ENCODE peak calls at places on chromosomes 11 and 22, in five cellular contexts. L is body of pancreas; W is CD8-positive, alpha-beta T cell; I is cardiac muscle cell; E is brain microvascular endothelial cell. Z is an unnamed sample.
A peak's percentile ranks its signal among the peaks of the same experiment; 100 is the strongest.

GRCh38 chr11:74425100-74425499 is 26.9 kb upstream of the PGM2L1 start:
- DNase-seq in L (no peak), W (no peak), I (no peak), E (no peak), Z (no peak)

GRCh38 chr22:21449531-21450319 is 17.5 kb upstream of the TMEM191C start:
- DNase-seq in L (peak; percentile 7), W (no peak), I (no peak), E (no peak), Z (no peak)

GRCh38 chr11:116697639-116698038 is 75.1 kb downstream of the BUD13 start:
- DNase-seq in L (no peak), W (no peak), I (no peak), E (no peak), Z (peak; percentile 64)

GRCh38 chr11:85947431-85948272 is 92.5 kb downstream of the CCDC83 start:
- DNase-seq in L (no peak), W (no peak), I (no peak), E (peak; percentile 74), Z (no peak)

GRCh38 chr11:78231962-78232459 is 43.3 kb downstream of the USP35 start:
- DNase-seq in L (no peak), W (no peak), I (no peak), E (no peak), Z (peak; percentile 75)

GRCh38 chr11:12064136-12064953 is 46.0 kb upstream of the MICAL2 start:
- DNase-seq in L (no peak), W (no peak), I (no peak), E (no peak), Z (no peak)

GRCh38 chr11:58394195-58394594 is 12.5 kb downstream of the OR5B3 start:
- DNase-seq in L (no peak), W (no peak), I (no peak), E (peak; percentile 70), Z (no peak)

GRCh38 chr11:117426941-117427340 is 99.3 kb downstream of the CEP164 start:
- DNase-seq in L (no peak), W (no peak), I (no peak), E (no peak), Z (no peak)

GRCh38 chr11:12834166-12834565 is 159.9 kb downstream of the TEAD1 start:
- DNase-seq in L (no peak), W (no peak), I (no peak), E (no peak), Z (no peak)

GRCh38 chr11:113114452-113115027 is 153.3 kb downstream of the NCAM1 start:
- DNase-seq in L (peak; percentile 32), W (no peak), I (peak; percentile 76), E (peak; percentile 31), Z (no peak)

GRCh38 chr11:129728571-129728970 is 87.1 kb upstream of the TMEM45B start:
- DNase-seq in L (peak; percentile 13), W (no peak), I (no peak), E (no peak), Z (no peak)

GRCh38 chr22:36327922-36328551 is 59.7 kb downstream of the MYH9 start:
- DNase-seq in L (peak; percentile 66), W (peak; percentile 68), I (peak; percentile 79), E (no peak), Z (no peak)

GRCh38 chr22:45129703-45130524 is 33.8 kb upstream of the NUP50 start:
- DNase-seq in L (no peak), W (no peak), I (no peak), E (no peak), Z (no peak)

GRCh38 chr22:50712341-50713007 is 25.5 kb upstream of the ACR start:
- DNase-seq in L (no peak), W (no peak), I (no peak), E (no peak), Z (no peak)

GRCh38 chr11:57647368-57647767 is 2.3 kb downstream of the YPEL4 start:
- DNase-seq in L (no peak), W (no peak), I (peak; percentile 41), E (no peak), Z (no peak)

GRCh38 chr11:83330303-83330702 is 44.1 kb upstream of the CCDC90B start:
- DNase-seq in L (no peak), W (no peak), I (no peak), E (no peak), Z (no peak)

GRCh38 chr11:94706211-94706610 is 61.9 kb upstream of the AMOTL1 start:
- DNase-seq in L (peak; percentile 14), W (no peak), I (no peak), E (no peak), Z (no peak)

GRCh38 chr11:14593671-14594070 is 49.9 kb upstream of the PDE3B start:
- DNase-seq in L (no peak), W (no peak), I (no peak), E (no peak), Z (no peak)

GRCh38 chr11:5129457-5129877 is 8.7 kb downstream of the OR52A5 start:
- DNase-seq in L (no peak), W (no peak), I (no peak), E (peak; percentile 7), Z (no peak)

GRCh38 chr11:2751523-2752203 is 51.9 kb upstream of the KCNQ1OT1 start:
- DNase-seq in L (no peak), W (no peak), I (no peak), E (no peak), Z (no peak)

DNA sequence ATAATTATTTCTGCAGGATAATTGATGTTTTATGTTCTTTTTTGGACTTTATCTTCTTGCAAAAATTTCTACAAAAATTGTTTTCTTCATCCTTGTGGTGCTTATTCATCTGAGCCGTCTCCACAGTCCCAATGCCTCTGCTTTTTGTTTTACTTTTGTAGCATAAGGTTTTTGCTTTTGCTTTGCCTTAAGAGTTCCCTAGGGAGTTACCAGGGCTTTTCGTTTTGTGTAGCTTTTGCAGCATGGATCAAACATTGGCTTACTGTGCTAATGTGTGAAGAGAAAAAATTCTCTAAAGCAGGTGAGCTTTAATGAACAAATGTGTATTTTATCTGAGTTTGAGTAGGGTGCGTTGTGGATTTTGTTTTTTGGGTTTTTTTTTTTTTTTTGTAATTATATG is 11.8 kb downstream of the XBP1 start:
- DNase-seq in L (no peak), W (no peak), I (no peak), E (no peak), Z (no peak)
- H3K27ac ChIP-seq in L (no peak overlapping the region), W (no peak overlapping the region), I (no peak overlapping the region), E (no peak overlapping the region), Z (no peak overlapping the region)

DNA sequence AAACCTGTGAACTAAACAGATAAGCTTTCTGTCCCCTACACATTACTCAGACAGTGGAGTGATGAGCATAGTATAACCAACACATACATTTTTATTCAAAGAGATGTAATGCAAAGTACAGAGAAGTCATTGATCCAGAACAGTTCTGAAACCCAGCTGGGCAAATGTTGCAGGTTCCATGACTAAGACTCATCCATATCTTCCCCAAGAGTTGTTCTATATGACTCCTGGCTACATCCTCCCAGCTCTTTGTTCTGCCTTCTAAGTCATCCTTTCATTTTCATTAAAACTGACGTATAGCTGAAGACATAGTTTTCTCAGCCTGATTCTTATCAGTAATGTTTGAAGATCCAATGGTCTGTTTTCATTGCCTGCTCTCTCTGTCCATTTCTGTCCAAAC is 47.3 kb downstream of the PLAAT5 start:
- DNase-seq in L (no peak), W (no peak), I (no peak), E (no peak), Z (no peak)
- H3K27ac ChIP-seq in L (no peak overlapping the region), W (no peak overlapping the region), I (no peak overlapping the region), E (no peak overlapping the region), Z (no peak overlapping the region)

GRCh38 chr11:119473226-119473625 is 50.3 kb upstream of the THY1 start:
- DNase-seq in L (no peak), W (no peak), I (no peak), E (no peak), Z (no peak)

GRCh38 chr11:119472186-119472855 is 49.3 kb upstream of the THY1 start:
- DNase-seq in L (no peak), W (no peak), I (no peak), E (no peak), Z (peak; percentile 91)

GRCh38 chr11:119472856-119473222 is 49.9 kb upstream of the THY1 start:
- DNase-seq in L (no peak), W (no peak), I (no peak), E (no peak), Z (peak; percentile 66)

GRCh38 chr11:119474682-119475596 is 52.0 kb upstream of the THY1 start:
- DNase-seq in L (peak; percentile 61), W (peak; percentile 32), I (peak; percentile 77), E (peak; percentile 71), Z (peak; percentile 92)

GRCh38 chr11:119473901-119474681 is 51.1 kb upstream of the THY1 start:
- DNase-seq in L (no peak), W (no peak), I (no peak), E (no peak), Z (peak; percentile 74)
- H3K27ac ChIP-seq in L (no peak overlapping the region), W (no peak overlapping the region), I (no peak overlapping the region), E (no peak overlapping the region), Z (peak overlapping the region; percentile 55)

DNA sequence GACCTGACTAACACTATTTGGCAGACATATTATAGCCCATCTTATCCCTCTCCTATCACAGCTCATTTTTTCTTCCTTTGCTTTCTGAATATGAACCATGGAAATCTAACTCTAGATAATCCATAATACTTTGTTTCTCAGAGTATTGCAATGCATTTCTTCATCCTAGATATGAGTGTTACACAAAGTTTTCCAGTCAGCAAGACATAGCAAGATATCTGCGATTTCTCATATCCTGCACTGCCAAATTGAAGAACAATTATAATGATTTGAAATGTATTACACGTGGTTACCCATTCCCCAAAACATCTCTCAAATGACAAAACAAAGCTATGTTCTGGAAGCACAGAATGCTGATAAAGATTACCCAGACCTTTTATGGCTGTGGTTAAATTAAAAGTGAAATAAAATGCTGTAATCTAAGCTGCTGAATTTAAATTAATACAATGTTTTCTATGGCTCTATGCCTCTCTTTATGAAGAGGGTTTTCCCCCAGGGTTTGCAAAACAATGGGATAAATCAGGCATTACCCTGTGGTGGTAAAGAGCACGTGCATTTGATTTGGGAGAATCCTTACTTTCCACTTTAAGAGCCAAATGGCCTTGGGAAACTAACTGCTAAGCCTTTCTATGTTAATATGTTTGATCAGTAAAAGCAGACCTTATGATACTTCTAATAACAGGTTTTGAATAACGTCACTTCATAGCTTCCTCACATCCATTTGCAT is 1291.0 kb upstream of the CNTN5 start:
- DNase-seq in L (no peak), W (no peak), I (no peak), E (no peak), Z (no peak)
- H3K27ac ChIP-seq in L (no peak overlapping the region), W (no peak overlapping the region), I (no peak overlapping the region), E (no peak overlapping the region), Z (no peak overlapping the region)